ENCODE peak calls at places on chromosomes 6 and 20, in ten cellular contexts. N is RWPE2, V is kidney tubule cell, A is esophagus muscularis mucosa, I is nephron progenitor cell, O is ACHN, Y is HCEC 1CT, D is tibial nerve, W is T-helper 9 cell, S is fibroblast of lung. F is an unnamed sample.
A peak's percentile ranks its signal among the peaks of the same experiment; 100 is the strongest.

GRCh38 chr20:37142708-37143107 is 36.4 kb upstream of the RPN2 start:
- DNase-seq in A (no peak), I (no peak), V (peak; percentile 49), D (no peak), N (no peak), Y (no peak), W (no peak), S (no peak), O (no peak), F (no peak)

GRCh38 chr6:50030777-50031562 is 9.2 kb upstream of the DEFB110 start:
- DNase-seq in O (peak; percentile 5), N (no peak), D (no peak), Y (peak; percentile 38), W (no peak), V (peak; percentile 6), A (no peak), S (peak; percentile 21), I (peak; percentile 31), F (no peak)

GRCh38 chr6:7672066-7673062 is 53.5 kb upstream of the BMP6 start:
- DNase-seq in O (no peak), N (no peak), W (no peak), I (no peak), Y (no peak), V (no peak), D (no peak), S (peak; percentile 14), A (no peak), F (no peak)

GRCh38 chr20:1764136-1765033 is 106.8 kb upstream of the SIRPG start:
- DNase-seq in O (peak; percentile 72), Y (peak; percentile 69), W (peak; percentile 20), D (peak; percentile 84), A (no peak), V (peak; percentile 75), S (peak; percentile 87), N (no peak), I (peak; percentile 77), F (peak; percentile 91)

GRCh38 chr6:154962751-154963150 is 32.4 kb upstream of the TIAM2 start:
- DNase-seq in Y (peak; percentile 70), V (peak; percentile 92), S (peak; percentile 82), I (no peak), O (peak; percentile 69), N (no peak), D (no peak), W (no peak), A (no peak), F (peak; percentile 61)

GRCh38 chr20:48926267-48926666 is 4.8 kb downstream of the ARFGEF2 start:
- DNase-seq in A (no peak), W (no peak), Y (no peak), I (no peak), D (no peak), V (no peak), N (no peak), O (no peak), S (no peak), F (no peak)

GRCh38 chr6:7541175-7542064 is at the start of gene DSP:
- DNase-seq in O (peak; percentile 37), S (no peak), N (peak; percentile 88), I (peak; percentile 77), W (no peak), V (peak; percentile 93), Y (no peak), D (no peak), A (peak; percentile 75), F (peak; percentile 8)

GRCh38 chr20:51196991-51197651 is 174.2 kb upstream of the KCNG1 start:
- DNase-seq in D (no peak), Y (no peak), W (no peak), V (no peak), I (no peak), O (no peak), N (no peak), A (no peak), S (no peak), F (no peak)

GRCh38 chr6:159939591-159940016 is 29.3 kb upstream of the IGF2R start:
- DNase-seq in N (no peak), Y (no peak), I (no peak), V (no peak), D (no peak), S (no peak), O (no peak), A (no peak), W (no peak), F (no peak)

GRCh38 chr6:45169815-45170214 is 158.3 kb upstream of the RUNX2 start:
- DNase-seq in A (no peak), Y (no peak), S (no peak), O (no peak), D (no peak), V (no peak), I (no peak), N (no peak), W (no peak), F (peak; percentile 5)

GRCh38 chr20:41052742-41053419 is 24.3 kb downstream of the TOP1 start:
- DNase-seq in N (no peak), S (peak; percentile 91), I (no peak), W (no peak), A (no peak), O (no peak), V (peak; percentile 40), D (peak; percentile 16), Y (peak; percentile 81), F (peak; percentile 92)

GRCh38 chr20:9617062-9617461 is 102.7 kb downstream of the LAMP5 start:
- DNase-seq in N (no peak), D (peak; percentile 41), Y (peak; percentile 63), O (peak; percentile 49), S (peak; percentile 79), W (peak; percentile 25), V (peak; percentile 67), A (no peak), I (peak; percentile 72), F (peak; percentile 81)

GRCh38 chr6:89799111-89799510 is 20.5 kb downstream of the MDN1 start:
- DNase-seq in I (no peak), N (no peak), V (no peak), W (no peak), Y (no peak), S (no peak), O (no peak), D (no peak), A (no peak), F (no peak)

GRCh38 chr20:46205349-46205748 is 87.2 kb downstream of the CD40 start:
- DNase-seq in W (no peak), Y (no peak), I (no peak), D (no peak), N (no peak), A (no peak), V (no peak), O (no peak), S (no peak), F (no peak)

GRCh38 chr6:42627674-42628073 is 63.8 kb downstream of the UBR2 start:
- DNase-seq in S (no peak), Y (no peak), N (no peak), I (no peak), O (no peak), V (peak; percentile 51), W (no peak), D (no peak), A (no peak), F (peak; percentile 33)

GRCh38 chr20:23371496-23371895 is 9.5 kb downstream of the GZF1 start:
- DNase-seq in Y (no peak), O (no peak), D (no peak), W (no peak), I (no peak), A (no peak), N (no peak), V (no peak), S (no peak), F (no peak)

GRCh38 chr6:138107752-138108592 is 753 bp upstream of the PERP start:
- DNase-seq in Y (no peak), A (no peak), N (no peak), S (no peak), O (no peak), V (peak; percentile 32), I (peak; percentile 31), D (no peak), W (peak; percentile 1), F (no peak)

GRCh38 chr20:52446421-52447231 is 255.0 kb upstream of the ZFP64 start:
- DNase-seq in O (no peak), N (no peak), S (peak; percentile 82), W (no peak), I (no peak), A (no peak), D (no peak), V (no peak), Y (peak; percentile 52), F (peak; percentile 82)

GRCh38 chr20:38307371-38308046 is 3.6 kb downstream of the BPI start:
- DNase-seq in W (no peak), Y (peak; percentile 86), I (no peak), V (peak; percentile 8), N (no peak), O (no peak), D (no peak), S (peak; percentile 63), A (no peak), F (no peak)

GRCh38 chr6:85644374-85644762 is 1.7 kb upstream of the SYNCRIP start:
- DNase-seq in V (no peak), W (no peak), I (no peak), A (no peak), N (no peak), S (no peak), Y (peak; percentile 8), D (no peak), O (no peak), F (no peak)

GRCh38 chr6:87907521-87907920 is 140.1 kb upstream of the SPACA1 start:
- DNase-seq in D (no peak), I (no peak), A (no peak), O (peak; percentile 78), N (no peak), V (peak; percentile 90), S (peak; percentile 20), Y (peak; percentile 75), W (no peak), F (peak; percentile 83)

GRCh38 chr20:64164123-64164836 is at the start of gene MYT1:
- DNase-seq in D (no peak), Y (no peak), W (no peak), A (no peak), O (no peak), I (no peak), V (no peak), S (no peak), N (no peak), F (no peak)

GRCh38 chr6:14055541-14055940 is 62.0 kb upstream of the CD83 start:
- DNase-seq in Y (no peak), O (no peak), A (no peak), D (no peak), N (no peak), I (no peak), S (no peak), W (no peak), V (no peak), F (no peak)

GRCh38 chr6:357791-358341 is 33.7 kb upstream of the IRF4 start:
- DNase-seq in O (no peak), W (no peak), I (no peak), N (no peak), D (no peak), S (no peak), V (no peak), A (no peak), Y (no peak), F (no peak)

GRCh38 chr6:127119361-127120108 is 1.1 kb downstream of the RSPO3 start:
- DNase-seq in I (peak; percentile 77), A (no peak), S (no peak), O (peak; percentile 43), D (no peak), Y (no peak), W (no peak), N (peak; percentile 59), V (peak; percentile 14), F (peak; percentile 42)

GRCh38 chr20:46799781-46800180 is 90.3 kb downstream of the SLC2A10 start:
- DNase-seq in W (no peak), D (no peak), I (no peak), S (no peak), V (no peak), Y (no peak), A (no peak), N (no peak), O (no peak), F (no peak)

GRCh38 chr20:47066484-47067270 is 172.0 kb downstream of the EYA2 start:
- DNase-seq in W (no peak), Y (peak; percentile 69), O (no peak), N (peak; percentile 59), A (no peak), S (peak; percentile 67), I (no peak), V (no peak), D (peak; percentile 32), F (no peak)

GRCh38 chr6:131966443-131966842 is 15.3 kb upstream of the CCN2 start:
- DNase-seq in Y (peak; percentile 93), W (no peak), A (no peak), S (peak; percentile 91), V (peak; percentile 15), D (no peak), I (no peak), N (no peak), O (no peak), F (no peak)

F was measured in cardiac muscle cell.